ENCODE peak calls at places on chromosome 5, in seven cellular contexts. One of them, this sample, is unnamed. For H3K9me3, the result is how much of the 10 kb centered on the place peaks cover.

GRCh38 chr5:170757182-170757601 is 26.3 kb upstream of the GABRP start:
- DNase-seq in CD4-positive, alpha-beta T cell: no peak
- DNase-seq in OCI-LY7: no peak
- DNase-seq in body of pancreas: peak
- DNase-seq in uterus: no peak
- DNase-seq in Peyer's patch: no peak
- DNase-seq in HAP-1: no peak
- DNase-seq in this sample: no peak

GRCh38 chr5:117326997-117327396 is 752.4 kb upstream of the SEMA6A start:
- DNase-seq in CD4-positive, alpha-beta T cell: no peak
- DNase-seq in OCI-LY7: no peak
- DNase-seq in body of pancreas: no peak
- DNase-seq in uterus: no peak
- DNase-seq in Peyer's patch: no peak
- DNase-seq in HAP-1: no peak
- DNase-seq in this sample: no peak

GRCh38 chr5:169126376-169127043 is 174.4 kb downstream of the SLIT3 start:
- DNase-seq in CD4-positive, alpha-beta T cell: no peak
- DNase-seq in OCI-LY7: no peak
- DNase-seq in body of pancreas: no peak
- DNase-seq in uterus: no peak
- DNase-seq in Peyer's patch: no peak
- DNase-seq in HAP-1: no peak
- DNase-seq in this sample: no peak

GRCh38 chr5:148735301-148735700 is 81.0 kb upstream of the HTR4 start:
- DNase-seq in CD4-positive, alpha-beta T cell: no peak
- DNase-seq in OCI-LY7: no peak
- DNase-seq in body of pancreas: no peak
- DNase-seq in uterus: no peak
- DNase-seq in Peyer's patch: no peak
- DNase-seq in HAP-1: no peak
- DNase-seq in this sample: no peak

GRCh38 chr5:155628346-155628745 is 614.8 kb downstream of the KIF4B start:
- DNase-seq in CD4-positive, alpha-beta T cell: no peak
- DNase-seq in OCI-LY7: no peak
- DNase-seq in body of pancreas: no peak
- DNase-seq in uterus: no peak
- DNase-seq in Peyer's patch: no peak
- DNase-seq in HAP-1: no peak
- DNase-seq in this sample: no peak

GRCh38 chr5:96572864-96573512 is 89.2 kb upstream of the CAST start:
- DNase-seq in CD4-positive, alpha-beta T cell: no peak
- DNase-seq in OCI-LY7: no peak
- DNase-seq in body of pancreas: no peak
- DNase-seq in uterus: no peak
- DNase-seq in Peyer's patch: no peak
- DNase-seq in HAP-1: no peak
- DNase-seq in this sample: no peak

GRCh38 chr5:39519566-39520231 is 94.9 kb upstream of the DAB2 start:
- DNase-seq in CD4-positive, alpha-beta T cell: no peak
- DNase-seq in OCI-LY7: no peak
- DNase-seq in body of pancreas: no peak
- DNase-seq in uterus: no peak
- DNase-seq in Peyer's patch: no peak
- DNase-seq in HAP-1: no peak
- DNase-seq in this sample: no peak

GRCh38 chr5:67575087-67575486 is 378.5 kb upstream of the CD180 start:
- DNase-seq in CD4-positive, alpha-beta T cell: no peak
- DNase-seq in OCI-LY7: no peak
- DNase-seq in body of pancreas: no peak
- DNase-seq in uterus: no peak
- DNase-seq in Peyer's patch: no peak
- DNase-seq in HAP-1: no peak
- DNase-seq in this sample: no peak

GRCh38 chr5:59062986-59063683 is 480.3 kb downstream of the RAB3C start:
- DNase-seq in CD4-positive, alpha-beta T cell: no peak
- DNase-seq in OCI-LY7: no peak
- DNase-seq in body of pancreas: no peak
- DNase-seq in uterus: no peak
- DNase-seq in Peyer's patch: no peak
- DNase-seq in HAP-1: peak
- DNase-seq in this sample: no peak

GRCh38 chr5:77333036-77333435 is 122.6 kb downstream of the PDE8B start:
- DNase-seq in CD4-positive, alpha-beta T cell: no peak
- DNase-seq in OCI-LY7: no peak
- DNase-seq in body of pancreas: no peak
- DNase-seq in uterus: no peak
- DNase-seq in Peyer's patch: no peak
- DNase-seq in HAP-1: no peak
- DNase-seq in this sample: no peak

GRCh38 chr5:149133795-149134777 is 7.2 kb upstream of the ABLIM3 start:
- DNase-seq in CD4-positive, alpha-beta T cell: no peak
- DNase-seq in OCI-LY7: no peak
- DNase-seq in body of pancreas: peak
- DNase-seq in uterus: peak
- DNase-seq in Peyer's patch: no peak
- DNase-seq in HAP-1: no peak
- DNase-seq in this sample: peak

GRCh38 chr5:647727-648126 is 35.6 kb downstream of the CEP72 start:
- DNase-seq in CD4-positive, alpha-beta T cell: no peak
- DNase-seq in OCI-LY7: no peak
- DNase-seq in body of pancreas: no peak
- DNase-seq in uterus: no peak
- DNase-seq in Peyer's patch: no peak
- DNase-seq in HAP-1: no peak
- DNase-seq in this sample: no peak

GRCh38 chr5:151721087-151721646 is 34.5 kb upstream of the SPARC start:
- DNase-seq in CD4-positive, alpha-beta T cell: no peak
- DNase-seq in OCI-LY7: no peak
- DNase-seq in body of pancreas: no peak
- DNase-seq in uterus: no peak
- DNase-seq in Peyer's patch: no peak
- DNase-seq in HAP-1: no peak
- DNase-seq in this sample: no peak

GRCh38 chr5:111453747-111454146 is 58.6 kb downstream of the STARD4 start:
- DNase-seq in CD4-positive, alpha-beta T cell: no peak
- DNase-seq in OCI-LY7: no peak
- DNase-seq in body of pancreas: no peak
- DNase-seq in uterus: no peak
- DNase-seq in Peyer's patch: no peak
- DNase-seq in HAP-1: no peak
- DNase-seq in this sample: no peak

GRCh38 chr5:146291421-146292074 is 47.1 kb upstream of the POU4F3 start:
- DNase-seq in CD4-positive, alpha-beta T cell: no peak
- DNase-seq in OCI-LY7: peak
- DNase-seq in body of pancreas: no peak
- DNase-seq in uterus: no peak
- DNase-seq in Peyer's patch: no peak
- DNase-seq in HAP-1: peak
- DNase-seq in this sample: no peak

GRCh38 chr5:180069589-180070247 is 1.8 kb downstream of the RNF130 start:
- DNase-seq in CD4-positive, alpha-beta T cell: no peak
- DNase-seq in OCI-LY7: no peak
- DNase-seq in body of pancreas: no peak
- DNase-seq in uterus: no peak
- DNase-seq in Peyer's patch: peak
- DNase-seq in HAP-1: peak
- DNase-seq in this sample: no peak

GRCh38 chr5:76818844-76819831 is at the start of gene F2RL1:
- DNase-seq in CD4-positive, alpha-beta T cell: peak
- DNase-seq in OCI-LY7: no peak
- DNase-seq in body of pancreas: peak
- DNase-seq in uterus: no peak
- DNase-seq in Peyer's patch: peak
- DNase-seq in HAP-1: peak
- DNase-seq in this sample: peak

GRCh38 chr5:103371046-103371603 is 112.6 kb downstream of the MACIR start:
- DNase-seq in CD4-positive, alpha-beta T cell: no peak
- DNase-seq in OCI-LY7: no peak
- DNase-seq in body of pancreas: no peak
- DNase-seq in uterus: no peak
- DNase-seq in Peyer's patch: no peak
- DNase-seq in HAP-1: no peak
- DNase-seq in this sample: no peak

GRCh38 chr5:132674671-132675506 is 1.1 kb downstream of the IL4 start:
- DNase-seq in CD4-positive, alpha-beta T cell: no peak
- DNase-seq in OCI-LY7: no peak
- DNase-seq in body of pancreas: peak
- DNase-seq in uterus: no peak
- DNase-seq in Peyer's patch: no peak
- DNase-seq in HAP-1: no peak
- DNase-seq in this sample: no peak

GRCh38 chr5:171139227-171139626 is 169.8 kb upstream of the TLX3 start:
- DNase-seq in CD4-positive, alpha-beta T cell: no peak
- DNase-seq in OCI-LY7: no peak
- DNase-seq in body of pancreas: no peak
- DNase-seq in uterus: no peak
- DNase-seq in Peyer's patch: no peak
- DNase-seq in HAP-1: no peak
- DNase-seq in this sample: no peak

GRCh38 chr5:143554194-143554717 is 150.8 kb upstream of the NR3C1 start:
- DNase-seq in CD4-positive, alpha-beta T cell: no peak
- DNase-seq in OCI-LY7: no peak
- DNase-seq in body of pancreas: no peak
- DNase-seq in uterus: no peak
- DNase-seq in Peyer's patch: no peak
- DNase-seq in HAP-1: no peak
- DNase-seq in this sample: no peak

GRCh38 chr5:37839441-37840035 is 303 bp downstream of the GDNF start:
- DNase-seq in CD4-positive, alpha-beta T cell: no peak
- DNase-seq in OCI-LY7: no peak
- DNase-seq in body of pancreas: peak
- DNase-seq in uterus: peak
- DNase-seq in Peyer's patch: no peak
- DNase-seq in HAP-1: no peak
- DNase-seq in this sample: no peak

GRCh38 chr5:150514708-150515211 is 6.8 kb downstream of the NDST1 start:
- DNase-seq in CD4-positive, alpha-beta T cell: no peak
- DNase-seq in OCI-LY7: peak
- DNase-seq in body of pancreas: peak
- DNase-seq in uterus: no peak
- DNase-seq in Peyer's patch: no peak
- DNase-seq in HAP-1: no peak
- DNase-seq in this sample: no peak

GRCh38 chr5:172123269-172123692 is 64.7 kb downstream of the STK10 start:
- DNase-seq in CD4-positive, alpha-beta T cell: no peak
- DNase-seq in OCI-LY7: no peak
- DNase-seq in body of pancreas: peak
- DNase-seq in uterus: no peak
- DNase-seq in Peyer's patch: no peak
- DNase-seq in HAP-1: no peak
- DNase-seq in this sample: no peak

GRCh38 chr5:136087961-136088871 is 44.4 kb upstream of the SMAD5 start:
- DNase-seq in CD4-positive, alpha-beta T cell: no peak
- DNase-seq in OCI-LY7: no peak
- DNase-seq in body of pancreas: peak
- DNase-seq in uterus: peak
- DNase-seq in Peyer's patch: no peak
- DNase-seq in HAP-1: no peak
- DNase-seq in this sample: no peak

GRCh38 chr5:124648902-124649467 is 97.5 kb downstream of the ZNF608 start:
- DNase-seq in CD4-positive, alpha-beta T cell: no peak
- DNase-seq in OCI-LY7: no peak
- DNase-seq in body of pancreas: no peak
- DNase-seq in uterus: no peak
- DNase-seq in Peyer's patch: no peak
- DNase-seq in HAP-1: no peak
- DNase-seq in this sample: no peak
- H3K9me3 ChIP-seq in CD4-positive, alpha-beta T cell: under half
- H3K9me3 ChIP-seq in OCI-LY7: under half
- H3K9me3 ChIP-seq in body of pancreas: under half
- H3K9me3 ChIP-seq in uterus: under half
- H3K9me3 ChIP-seq in Peyer's patch: under half
- H3K9me3 ChIP-seq in HAP-1: under half
- H3K9me3 ChIP-seq in this sample: under half

GRCh38 chr5:44987026-44987425 is 178.3 kb downstream of the MRPS30 start:
- DNase-seq in CD4-positive, alpha-beta T cell: no peak
- DNase-seq in OCI-LY7: no peak
- DNase-seq in body of pancreas: no peak
- DNase-seq in uterus: no peak
- DNase-seq in Peyer's patch: no peak
- DNase-seq in HAP-1: no peak
- DNase-seq in this sample: no peak
- H3K9me3 ChIP-seq in CD4-positive, alpha-beta T cell: under half
- H3K9me3 ChIP-seq in OCI-LY7: under half
- H3K9me3 ChIP-seq in body of pancreas: under half
- H3K9me3 ChIP-seq in uterus: under half
- H3K9me3 ChIP-seq in Peyer's patch: under half
- H3K9me3 ChIP-seq in HAP-1: under half
- H3K9me3 ChIP-seq in this sample: under half

DNA sequence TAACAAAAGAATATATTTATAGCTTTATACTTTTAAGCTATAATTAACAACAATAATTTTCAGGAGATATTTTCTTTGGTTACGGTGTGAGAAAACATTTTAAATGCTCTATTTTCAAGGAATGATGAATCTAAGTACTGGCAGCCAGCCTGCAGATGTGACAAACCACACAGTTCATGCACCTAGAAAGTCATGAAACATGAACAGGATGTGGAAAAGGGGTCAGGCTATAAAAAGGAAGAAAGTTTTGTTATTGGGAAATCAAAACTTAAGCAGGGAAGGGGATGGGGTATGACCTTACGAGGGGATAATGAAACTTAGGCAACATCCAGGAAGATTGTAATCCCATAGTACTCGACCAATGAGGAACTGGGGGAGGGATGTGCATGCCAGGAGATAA is 508.7 kb upstream of the GRAMD2B start:
- DNase-seq in CD4-positive, alpha-beta T cell: no peak
- DNase-seq in OCI-LY7: no peak
- DNase-seq in body of pancreas: no peak
- DNase-seq in uterus: no peak
- DNase-seq in Peyer's patch: no peak
- DNase-seq in HAP-1: no peak
- DNase-seq in this sample: no peak
- H3K9me3 ChIP-seq in CD4-positive, alpha-beta T cell: under half
- H3K9me3 ChIP-seq in OCI-LY7: under half
- H3K9me3 ChIP-seq in body of pancreas: under half
- H3K9me3 ChIP-seq in uterus: under half
- H3K9me3 ChIP-seq in Peyer's patch: under half
- H3K9me3 ChIP-seq in HAP-1: under half
- H3K9me3 ChIP-seq in this sample: under half

DNA sequence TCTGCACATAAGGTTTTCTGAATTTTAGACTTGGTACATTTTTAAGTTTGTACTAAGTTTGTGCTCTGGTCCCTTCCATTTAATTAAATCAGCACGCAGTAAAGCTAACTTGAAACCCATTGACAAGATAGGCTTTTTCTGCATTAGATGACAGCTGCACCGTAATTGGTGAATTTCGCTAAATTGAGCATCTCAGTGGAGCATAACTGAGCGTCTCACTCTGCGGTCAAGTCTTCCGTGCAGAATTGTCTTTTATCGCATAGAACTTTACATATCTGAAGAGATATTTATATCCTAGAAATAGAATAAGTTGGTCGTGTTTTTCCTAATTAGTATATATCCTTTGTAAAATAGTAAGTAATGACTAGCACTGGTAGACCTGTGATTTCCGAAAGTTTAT is 4.1 kb downstream of the SUB1 start:
- DNase-seq in CD4-positive, alpha-beta T cell: no peak
- DNase-seq in OCI-LY7: no peak
- DNase-seq in body of pancreas: no peak
- DNase-seq in uterus: no peak
- DNase-seq in Peyer's patch: no peak
- DNase-seq in HAP-1: no peak
- DNase-seq in this sample: no peak
- H3K9me3 ChIP-seq in CD4-positive, alpha-beta T cell: under half
- H3K9me3 ChIP-seq in OCI-LY7: under half
- H3K9me3 ChIP-seq in body of pancreas: under half
- H3K9me3 ChIP-seq in uterus: under half
- H3K9me3 ChIP-seq in Peyer's patch: under half
- H3K9me3 ChIP-seq in HAP-1: under half
- H3K9me3 ChIP-seq in this sample: under half

GRCh38 chr5:166338801-166339200 is 1952.6 kb upstream of the WWC1 start:
- DNase-seq in CD4-positive, alpha-beta T cell: no peak
- DNase-seq in OCI-LY7: no peak
- DNase-seq in body of pancreas: no peak
- DNase-seq in uterus: no peak
- DNase-seq in Peyer's patch: no peak
- DNase-seq in HAP-1: no peak
- DNase-seq in this sample: no peak
- H3K9me3 ChIP-seq in CD4-positive, alpha-beta T cell: under half
- H3K9me3 ChIP-seq in OCI-LY7: under half
- H3K9me3 ChIP-seq in body of pancreas: under half
- H3K9me3 ChIP-seq in uterus: under half
- H3K9me3 ChIP-seq in Peyer's patch: under half
- H3K9me3 ChIP-seq in HAP-1: under half
- H3K9me3 ChIP-seq in this sample: under half